ENCODE peak calls at places on chromosomes 7 and 10, in ten cellular contexts. X is tibial nerve, D is breast epithelium, F is right lobe of liver, P is ovary, M is spleen, U is GM12878, J is adrenal gland, E is HepG2, Q is prostate gland. A is an unnamed sample. For H3K4me1, the result is how much of the 10 kb centered on the place peaks cover.

GRCh38 chr7:2029211-2029905 is 203.4 kb downstream of the MAD1L1 start:
- DNase-seq in P (no peak), M (peak), F (no peak), U (no peak), Q (peak), J (no peak), D (no peak), E (no peak), X (no peak), A (no peak)

GRCh38 chr7:2478387-2478760 is 2.2 kb upstream of the GRIFIN start:
- DNase-seq in M (no peak), P (no peak), D (peak), U (no peak), J (peak), E (no peak), F (peak), Q (peak), X (peak), A (peak)

GRCh38 chr7:93992423-93993110 is 11.6 kb downstream of the BET1 start:
- DNase-seq in P (no peak), X (no peak), F (no peak), J (no peak), M (no peak), E (no peak), Q (no peak), D (no peak), U (no peak), A (no peak)

GRCh38 chr10:110209926-110210662 is 2.7 kb downstream of the MXI1 start:
- DNase-seq in M (peak), Q (peak), X (no peak), F (peak), D (no peak), U (no peak), P (peak), E (no peak), J (peak), A (peak)

GRCh38 chr10:105258674-105259065 is 617.6 kb downstream of the SORCS3 start:
- DNase-seq in E (no peak), F (no peak), D (no peak), P (no peak), Q (no peak), J (no peak), X (no peak), M (no peak), U (no peak), A (no peak)

GRCh38 chr7:43248961-43249807 is 136.7 kb downstream of the HECW1 start:
- DNase-seq in E (no peak), M (no peak), U (no peak), X (no peak), F (no peak), J (no peak), D (no peak), P (peak), Q (no peak), A (peak)

GRCh38 chr7:55569797-55570196 is 2.5 kb downstream of the VOPP1 start:
- DNase-seq in D (no peak), X (no peak), F (no peak), Q (no peak), J (no peak), P (no peak), E (no peak), M (no peak), U (no peak), A (no peak)

GRCh38 chr7:91557789-91558396 is 293.7 kb downstream of the FZD1 start:
- DNase-seq in X (peak), M (no peak), Q (peak), U (peak), J (no peak), E (peak), F (no peak), D (no peak), P (no peak), A (no peak)

GRCh38 chr7:100677308-100678095 is 4.0 kb downstream of the GNB2 start:
- DNase-seq in E (no peak), M (peak), D (no peak), P (peak), U (no peak), Q (no peak), J (no peak), X (no peak), F (peak), A (no peak)

GRCh38 chr10:112006407-112006806 is 177.2 kb downstream of the GPAM start:
- DNase-seq in E (no peak), D (no peak), F (no peak), P (no peak), X (no peak), M (no peak), Q (no peak), U (no peak), J (no peak), A (no peak)

GRCh38 chr10:112768121-112768520 is 181.9 kb upstream of the TCF7L2 start:
- DNase-seq in D (no peak), M (no peak), P (no peak), Q (no peak), X (no peak), F (no peak), U (no peak), E (no peak), J (no peak), A (no peak)

GRCh38 chr7:66804001-66804400 is 63.5 kb downstream of the RABGEF1 start:
- DNase-seq in X (no peak), P (no peak), F (peak), J (no peak), U (no peak), D (no peak), M (no peak), Q (no peak), E (no peak), A (no peak)

GRCh38 chr7:5776894-5777645 is 4.4 kb downstream of the RNF216 start:
- DNase-seq in X (no peak), E (no peak), J (no peak), Q (no peak), D (peak), F (no peak), M (no peak), P (no peak), U (no peak), A (no peak)

GRCh38 chr10:132939957-132940790 is 2.2 kb downstream of the CFAP46 start:
- DNase-seq in U (no peak), E (no peak), P (peak), F (no peak), J (peak), D (no peak), Q (no peak), M (peak), X (peak), A (peak)

GRCh38 chr10:95864906-95865813 is 42.6 kb upstream of the CC2D2B start:
- DNase-seq in M (no peak), E (peak), F (no peak), U (peak), J (peak), D (no peak), P (no peak), X (peak), Q (no peak), A (no peak)

GRCh38 chr7:15686957-15687644 is 618 bp upstream of the MEOX2 start:
- DNase-seq in M (no peak), Q (no peak), U (no peak), E (no peak), D (no peak), F (no peak), P (no peak), J (no peak), X (no peak), A (no peak)

GRCh38 chr7:114959931-114960330 is 38.0 kb downstream of the MDFIC start:
- DNase-seq in J (no peak), P (no peak), Q (no peak), F (no peak), U (peak), E (no peak), M (no peak), D (no peak), X (no peak), A (no peak)

GRCh38 chr10:103637855-103638561 is 144.5 kb downstream of the NEURL1 start:
- DNase-seq in E (no peak), Q (peak), P (peak), M (no peak), D (peak), J (peak), U (no peak), F (no peak), X (peak), A (peak)

GRCh38 chr7:44966731-44967538 is 11.9 kb downstream of the MYO1G start:
- DNase-seq in X (no peak), J (no peak), Q (no peak), U (no peak), D (no peak), F (peak), E (no peak), P (peak), M (no peak), A (no peak)

GRCh38 chr7:69624431-69624830 is 26.2 kb downstream of the AUTS2 start:
- DNase-seq in M (no peak), F (no peak), U (no peak), E (no peak), Q (no peak), X (no peak), D (no peak), P (no peak), J (no peak), A (no peak)

GRCh38 chr10:71770255-71770654 is 3.1 kb downstream of the VSIR start:
- DNase-seq in M (no peak), Q (no peak), F (no peak), D (no peak), U (no peak), X (no peak), P (no peak), J (no peak), E (no peak), A (no peak)

GRCh38 chr10:132208489-132209050 is 21.8 kb downstream of the DPYSL4 start:
- DNase-seq in Q (no peak), M (no peak), P (no peak), F (no peak), U (no peak), J (no peak), X (no peak), D (no peak), E (no peak), A (no peak)

GRCh38 chr7:5827755-5828154 is 46.3 kb upstream of the RNF216 start:
- DNase-seq in F (peak), M (peak), U (no peak), E (peak), D (no peak), X (no peak), J (peak), Q (no peak), P (no peak), A (no peak)

GRCh38 chr7:118054529-118054928 is 129.4 kb upstream of the LSM8 start:
- DNase-seq in D (no peak), M (no peak), U (no peak), X (no peak), F (no peak), Q (no peak), P (no peak), J (no peak), E (no peak), A (no peak)

GRCh38 chr7:20238754-20239324 is 21.7 kb upstream of the MACC1 start:
- DNase-seq in U (peak), F (no peak), X (no peak), J (peak), Q (no peak), E (no peak), M (no peak), P (no peak), D (no peak), A (peak)

GRCh38 chr7:25263292-25263691 is 35.0 kb upstream of the NPVF start:
- DNase-seq in M (no peak), X (no peak), D (no peak), U (no peak), J (no peak), Q (no peak), E (no peak), P (no peak), F (no peak), A (no peak)

GRCh38 chr10:121988361-121989324 is at the start of gene TACC2:
- DNase-seq in M (no peak), Q (no peak), J (no peak), F (no peak), D (no peak), P (no peak), U (no peak), E (peak), X (no peak), A (no peak)

GRCh38 chr7:33195264-33195663 is 65.9 kb downstream of the BBS9 start:
- DNase-seq in U (no peak), X (no peak), D (no peak), Q (no peak), E (no peak), M (no peak), J (no peak), P (no peak), F (no peak), A (no peak)

GRCh38 chr10:42490368-42490767 is 148.0 kb downstream of the ZNF33B start:
- DNase-seq in D (no peak), X (no peak), P (no peak), E (no peak), U (no peak), Q (no peak), F (no peak), M (no peak), J (no peak), A (no peak)

GRCh38 chr7:6228865-6229264 is 43.6 kb downstream of the CYTH3 start:
- DNase-seq in J (no peak), P (no peak), F (no peak), U (peak), X (no peak), Q (no peak), M (no peak), E (no peak), D (no peak), A (no peak)

GRCh38 chr10:91434041-91434440 is 23.9 kb downstream of the HECTD2 start:
- DNase-seq in U (no peak), E (no peak), J (no peak), X (no peak), Q (no peak), D (no peak), M (no peak), P (no peak), F (no peak), A (no peak)

GRCh38 chr7:34612671-34613070 is 45.3 kb upstream of the NPSR1 start:
- DNase-seq in U (no peak), M (no peak), F (no peak), J (no peak), X (no peak), Q (no peak), E (peak), P (no peak), D (no peak), A (no peak)

GRCh38 chr7:94418851-94419250 is 24.2 kb downstream of the COL1A2 start:
- DNase-seq in M (no peak), P (no peak), F (no peak), X (no peak), D (no peak), E (no peak), U (no peak), J (no peak), Q (no peak), A (no peak)

DNA sequence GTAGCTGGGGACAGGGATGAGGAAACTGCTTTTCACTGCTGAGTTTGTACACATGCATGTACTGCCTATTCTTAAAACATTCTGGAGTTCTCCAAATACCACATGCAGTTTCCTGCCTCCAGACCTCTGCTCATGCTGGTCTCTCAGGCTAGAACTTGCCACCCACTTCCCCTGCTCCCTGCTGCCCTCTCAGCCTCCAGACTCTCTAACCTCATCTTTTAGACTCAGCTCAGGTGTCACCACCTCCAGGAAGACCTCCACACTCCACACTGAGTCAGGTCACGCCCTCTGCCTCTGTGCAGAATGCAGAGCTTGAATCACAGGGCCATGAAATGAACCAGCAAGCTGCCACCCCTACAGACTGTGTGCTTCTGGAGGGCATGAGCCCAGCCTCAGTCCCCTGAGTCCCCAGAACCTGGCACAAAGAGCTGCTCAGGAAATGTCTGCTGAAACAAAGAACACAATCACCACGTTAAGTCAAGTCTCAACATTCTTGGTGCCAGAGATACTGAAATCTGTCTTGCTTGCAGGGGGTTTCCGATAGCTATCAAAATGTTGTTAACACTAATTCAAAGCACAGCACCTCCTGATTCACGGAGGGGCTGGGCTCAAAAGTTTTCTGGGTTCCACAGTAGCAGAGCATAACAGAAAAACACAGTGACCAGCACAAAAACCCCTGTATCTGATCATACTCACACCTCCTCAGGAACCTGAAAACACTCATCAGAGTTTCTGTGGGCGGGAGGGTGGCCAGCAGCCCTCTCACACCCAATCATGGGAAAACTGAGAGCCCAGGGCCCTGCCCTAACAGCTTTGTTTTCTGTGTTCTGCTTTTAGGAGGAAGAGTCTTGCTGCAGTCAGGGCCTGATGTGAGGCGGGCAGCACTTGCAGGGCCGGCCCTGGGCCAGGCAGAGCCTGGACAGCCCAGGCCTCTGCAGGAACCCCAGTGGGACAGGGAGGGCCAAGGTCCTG is 21.1 kb downstream of the FAM53B start:
- DNase-seq in U (peak), J (peak), E (no peak), D (no peak), M (peak), X (no peak), F (no peak), P (no peak), Q (no peak), A (no peak)
- TF ChIP-seq POLR2A in U (peak), J (no peak), E (no peak), D (no peak), M (no peak), X (no peak), F (peak), P (no peak), Q (no peak), A (no peak)

DNA sequence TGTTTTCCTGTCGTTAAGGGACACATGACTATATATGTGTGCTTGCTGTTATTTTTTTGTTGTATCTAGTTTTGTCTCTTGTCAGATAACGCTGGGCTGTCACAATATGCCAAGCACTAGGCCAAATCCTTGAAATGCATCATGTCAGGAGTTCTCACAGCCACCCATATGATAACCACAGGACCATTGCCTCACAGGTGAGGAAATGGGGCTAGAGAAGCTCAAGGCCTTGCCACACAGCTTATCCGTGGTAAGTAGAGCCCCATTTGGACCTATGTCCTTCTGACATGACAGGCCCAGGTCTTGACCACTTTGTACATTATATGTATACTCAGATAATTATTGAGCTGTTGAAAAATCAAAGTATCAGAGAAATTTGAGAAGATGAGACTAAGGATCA is 42.0 kb upstream of the TARP start:
- DNase-seq in J (no peak), Q (no peak), D (no peak), F (no peak), P (no peak), M (no peak), X (no peak), U (no peak), E (no peak), A (no peak)
- H3K4me1 ChIP-seq in J (under half), Q (under half), D (under half), F (under half), P (under half), M (under half), X (under half), U (under half), E (under half), A (under half)

DNA sequence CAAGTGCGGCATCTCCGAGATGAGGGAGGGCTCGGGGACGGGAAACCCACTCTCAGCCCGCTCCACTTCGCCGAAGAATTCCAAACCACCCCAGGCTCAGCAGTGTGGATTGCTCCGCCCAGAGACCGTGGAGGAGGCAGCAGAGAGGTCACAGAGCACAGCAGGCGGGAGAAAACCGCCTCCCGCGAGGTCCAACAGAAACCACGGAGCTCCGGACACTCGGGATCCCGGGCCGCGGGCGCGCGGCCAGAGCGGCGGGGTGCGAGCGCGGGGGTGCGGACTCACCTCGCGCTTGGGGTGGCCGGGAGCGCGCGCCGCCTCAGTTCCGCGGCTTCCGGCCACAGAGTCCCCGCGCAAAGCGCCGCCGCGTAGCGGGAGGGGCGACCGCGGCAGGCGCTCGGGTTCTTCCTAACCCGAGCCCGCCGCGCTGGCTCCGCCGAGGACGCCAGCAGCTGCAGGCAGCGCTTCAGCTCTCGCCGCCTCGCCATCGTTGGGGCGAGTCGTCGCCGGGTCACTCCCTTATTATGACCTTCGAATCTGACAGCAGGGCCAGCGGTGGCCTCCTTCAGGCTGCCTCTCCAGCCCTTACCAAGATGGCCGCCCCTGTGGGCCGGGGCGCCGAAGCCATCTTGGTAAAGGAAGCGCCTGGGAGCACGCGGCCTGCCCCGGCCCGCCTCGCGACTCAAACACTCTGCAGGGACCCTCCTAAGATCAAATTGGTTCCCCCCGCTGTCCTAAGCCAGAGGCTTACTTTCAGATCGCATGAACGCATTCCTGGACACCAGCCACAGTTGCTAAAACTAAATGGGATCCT is at the start of gene NAPEPLD:
- DNase-seq in X (peak), E (peak), D (peak), P (peak), M (peak), U (peak), Q (peak), F (peak), J (peak), A (peak)
- TF ChIP-seq POLR2A in X (no peak), E (peak), D (no peak), P (peak), M (no peak), U (peak), Q (peak), F (peak), J (peak), A (no peak)

GRCh38 chr10:24570658-24571426 is 152.8 kb downstream of the ARHGAP21 start:
- DNase-seq in D (no peak), X (no peak), Q (no peak), M (no peak), E (no peak), U (no peak), J (no peak), F (no peak), P (no peak), A (no peak)

GRCh38 chr10:24569828-24570657 is 153.6 kb downstream of the ARHGAP21 start:
- DNase-seq in X (no peak), D (no peak), E (no peak), Q (no peak), F (no peak), P (no peak), M (no peak), U (no peak), J (no peak), A (no peak)

GRCh38 chr10:24574578-24575155 is 149.0 kb downstream of the ARHGAP21 start:
- DNase-seq in D (no peak), P (no peak), U (no peak), X (no peak), M (no peak), J (no peak), E (no peak), Q (no peak), F (no peak), A (no peak)

GRCh38 chr10:24574161-24574560 is 149.5 kb downstream of the ARHGAP21 start:
- DNase-seq in U (no peak), M (peak), J (no peak), F (no peak), P (no peak), X (no peak), Q (no peak), E (no peak), D (no peak), A (no peak)

DNA sequence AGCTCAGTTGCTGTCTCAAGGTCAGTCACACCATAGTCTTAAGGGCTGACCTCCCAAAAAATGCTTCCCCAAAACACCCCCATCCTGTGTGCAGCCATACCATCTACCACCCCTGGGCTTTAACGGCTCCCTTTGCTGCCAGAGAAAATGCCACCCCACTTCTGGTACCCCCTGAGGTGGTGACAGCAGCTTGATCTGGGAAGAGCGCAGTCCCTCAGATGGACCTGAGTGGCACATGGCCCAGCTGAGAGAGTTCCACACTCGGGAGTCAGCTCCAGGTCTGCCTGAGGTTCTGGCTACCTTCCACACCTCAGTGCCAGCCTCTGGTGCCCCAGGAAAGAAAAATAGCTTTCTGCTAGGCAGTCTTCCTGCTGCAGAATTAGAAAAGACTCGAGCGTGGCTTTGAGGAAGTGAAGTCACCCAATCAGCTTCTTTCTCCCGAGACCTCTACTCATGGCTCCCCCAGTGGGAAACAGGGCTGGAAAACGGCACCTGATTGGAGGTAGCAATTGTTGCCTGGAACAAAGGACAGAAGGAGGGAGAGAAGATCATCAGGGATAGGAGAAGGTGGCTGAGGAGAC is 151.7 kb downstream of the ARHGAP21 start:
- DNase-seq in D (no peak), Q (no peak), U (no peak), P (no peak), M (no peak), F (no peak), X (no peak), J (no peak), E (no peak), A (no peak)
- H3K4me1 ChIP-seq in D (under half), Q (under half), U (under half), P (under half), M (under half), F (under half), X (under half), J (under half), E (under half), A (under half)

A was measured in stomach.